ENCODE peak calls at places on chromosomes 6 and 20, in six cellular contexts. I, Q, P, V, C and W are unnamed samples.

GRCh38 chr20:373171-373890 is 7.2 kb upstream of the TRIB3 start:
- DNase-seq in Q (no peak), C (no peak), V (no peak), P (no peak), I (peak), W (peak)

GRCh38 chr6:10256113-10256690 is 158.7 kb downstream of the TFAP2A start:
- DNase-seq in P (no peak), I (peak), Q (no peak), V (no peak), C (no peak), W (peak)

GRCh38 chr6:335572-335971 is 43.3 kb downstream of the DUSP22 start:
- DNase-seq in Q (no peak), I (no peak), V (no peak), C (peak), P (no peak), W (no peak)

GRCh38 chr6:108565091-108565766 is 4.5 kb downstream of the FOXO3 start:
- DNase-seq in V (no peak), Q (peak), I (peak), P (no peak), C (no peak), W (no peak)

GRCh38 chr6:142907544-142907943 is 37.4 kb downstream of the HIVEP2 start:
- DNase-seq in Q (peak), V (no peak), I (no peak), C (no peak), P (no peak), W (no peak)

GRCh38 chr6:22892452-22892851 is 323.1 kb downstream of the HDGFL1 start:
- DNase-seq in I (peak), P (no peak), C (no peak), Q (no peak), V (no peak), W (peak)

GRCh38 chr6:13682346-13682745 is 29.3 kb downstream of the RANBP9 start:
- DNase-seq in Q (no peak), P (no peak), V (no peak), C (no peak), I (no peak), W (no peak)

GRCh38 chr6:46626228-46626909 is 26.2 kb downstream of the CYP39A1 start:
- DNase-seq in P (no peak), I (peak), Q (peak), V (no peak), C (peak), W (peak)

GRCh38 chr20:59077705-59078104 is 35.1 kb upstream of the PRELID3B start:
- DNase-seq in Q (no peak), I (no peak), P (no peak), C (no peak), V (no peak), W (no peak)

GRCh38 chr6:167668019-167668753 is 158.5 kb upstream of the AFDN start:
- DNase-seq in C (no peak), Q (no peak), I (no peak), P (no peak), V (no peak), W (no peak)

GRCh38 chr6:101413773-101414172 is 20.3 kb downstream of the GRIK2 start:
- DNase-seq in P (no peak), V (no peak), Q (no peak), I (no peak), C (no peak), W (no peak)

GRCh38 chr20:43949741-43950618 is 35.3 kb downstream of the TOX2 start:
- DNase-seq in I (no peak), V (peak), P (peak), C (no peak), Q (peak), W (no peak)

GRCh38 chr6:29019629-29020028 is 14.5 kb upstream of the ZNF311 start:
- DNase-seq in P (no peak), V (no peak), I (no peak), Q (no peak), C (no peak), W (no peak)

GRCh38 chr6:54245265-54245664 is 63.0 kb upstream of the TINAG start:
- DNase-seq in P (no peak), C (no peak), Q (no peak), I (no peak), V (no peak), W (no peak)

GRCh38 chr6:44041461-44042260 is 85.6 kb downstream of the MRPL14 start:
- DNase-seq in I (peak), P (no peak), C (no peak), Q (no peak), V (no peak), W (peak)